ENCODE peak calls at places on chromosomes 3 and 15, in nine cellular contexts. One of them, this sample, is unnamed.
A peak's percentile ranks its signal among the peaks of the same experiment; 100 is the strongest.

GRCh38 chr3:168625477-168625876 is 529.8 kb upstream of the GOLIM4 start:
- DNase-seq in coronary artery: no peak
- DNase-seq in CD8-positive, alpha-beta T cell: no peak
- DNase-seq in body of pancreas: no peak
- DNase-seq in cardiac muscle cell: no peak
- DNase-seq in upper lobe of right lung: no peak
- DNase-seq in fibroblast of pulmonary artery: no peak
- DNase-seq in sigmoid colon: no peak
- DNase-seq in fibroblast of lung: no peak
- DNase-seq in this sample: no peak

GRCh38 chr15:85339976-85340665 is 40.3 kb upstream of the AKAP13 start:
- DNase-seq in coronary artery: no peak
- DNase-seq in CD8-positive, alpha-beta T cell: no peak
- DNase-seq in body of pancreas: no peak
- DNase-seq in cardiac muscle cell: no peak
- DNase-seq in upper lobe of right lung: no peak
- DNase-seq in fibroblast of pulmonary artery: no peak
- DNase-seq in sigmoid colon: no peak
- DNase-seq in fibroblast of lung: peak; percentile 51
- DNase-seq in this sample: peak; percentile 59

GRCh38 chr3:118126751-118127150 is 907.9 kb downstream of the IGSF11 start:
- DNase-seq in coronary artery: no peak
- DNase-seq in CD8-positive, alpha-beta T cell: no peak
- DNase-seq in body of pancreas: no peak
- DNase-seq in cardiac muscle cell: no peak
- DNase-seq in upper lobe of right lung: no peak
- DNase-seq in fibroblast of pulmonary artery: no peak
- DNase-seq in sigmoid colon: no peak
- DNase-seq in fibroblast of lung: no peak
- DNase-seq in this sample: no peak

GRCh38 chr3:189710620-189711388 is 79.6 kb downstream of the TP63 start:
- DNase-seq in coronary artery: no peak
- DNase-seq in CD8-positive, alpha-beta T cell: no peak
- DNase-seq in body of pancreas: peak; percentile 21
- DNase-seq in cardiac muscle cell: no peak
- DNase-seq in upper lobe of right lung: no peak
- DNase-seq in fibroblast of pulmonary artery: peak; percentile 97
- DNase-seq in sigmoid colon: peak; percentile 72
- DNase-seq in fibroblast of lung: peak; percentile 99
- DNase-seq in this sample: peak; percentile 88

GRCh38 chr3:31903686-31904431 is 77.2 kb downstream of the OSBPL10 start:
- DNase-seq in coronary artery: no peak
- DNase-seq in CD8-positive, alpha-beta T cell: no peak
- DNase-seq in body of pancreas: no peak
- DNase-seq in cardiac muscle cell: no peak
- DNase-seq in upper lobe of right lung: no peak
- DNase-seq in fibroblast of pulmonary artery: no peak
- DNase-seq in sigmoid colon: no peak
- DNase-seq in fibroblast of lung: no peak
- DNase-seq in this sample: peak; percentile 73

GRCh38 chr3:192409203-192409837 is 318.0 kb downstream of the FGF12 start:
- DNase-seq in coronary artery: no peak
- DNase-seq in CD8-positive, alpha-beta T cell: no peak
- DNase-seq in body of pancreas: peak; percentile 16
- DNase-seq in cardiac muscle cell: peak; percentile 52
- DNase-seq in upper lobe of right lung: peak; percentile 65
- DNase-seq in fibroblast of pulmonary artery: peak; percentile 16
- DNase-seq in sigmoid colon: peak; percentile 64
- DNase-seq in fibroblast of lung: peak; percentile 62
- DNase-seq in this sample: no peak

GRCh38 chr15:101536875-101537405 is 47.4 kb upstream of the PCSK6 start:
- DNase-seq in coronary artery: peak; percentile 69
- DNase-seq in CD8-positive, alpha-beta T cell: peak; percentile 8
- DNase-seq in body of pancreas: no peak
- DNase-seq in cardiac muscle cell: no peak
- DNase-seq in upper lobe of right lung: no peak
- DNase-seq in fibroblast of pulmonary artery: no peak
- DNase-seq in sigmoid colon: peak; percentile 48
- DNase-seq in fibroblast of lung: no peak
- DNase-seq in this sample: no peak

GRCh38 chr3:54432975-54433374 is 310.6 kb downstream of the CACNA2D3 start:
- DNase-seq in coronary artery: no peak
- DNase-seq in CD8-positive, alpha-beta T cell: no peak
- DNase-seq in body of pancreas: no peak
- DNase-seq in cardiac muscle cell: no peak
- DNase-seq in upper lobe of right lung: no peak
- DNase-seq in fibroblast of pulmonary artery: no peak
- DNase-seq in sigmoid colon: no peak
- DNase-seq in fibroblast of lung: no peak
- DNase-seq in this sample: no peak

GRCh38 chr3:16270855-16271254 is 5.8 kb downstream of the OXNAD1 start:
- DNase-seq in coronary artery: no peak
- DNase-seq in CD8-positive, alpha-beta T cell: no peak
- DNase-seq in body of pancreas: no peak
- DNase-seq in cardiac muscle cell: no peak
- DNase-seq in upper lobe of right lung: no peak
- DNase-seq in fibroblast of pulmonary artery: no peak
- DNase-seq in sigmoid colon: no peak
- DNase-seq in fibroblast of lung: no peak
- DNase-seq in this sample: no peak

GRCh38 chr15:26634319-26634718 is 138.5 kb downstream of the GABRB3 start:
- DNase-seq in coronary artery: no peak
- DNase-seq in CD8-positive, alpha-beta T cell: no peak
- DNase-seq in body of pancreas: no peak
- DNase-seq in cardiac muscle cell: peak; percentile 18
- DNase-seq in upper lobe of right lung: no peak
- DNase-seq in fibroblast of pulmonary artery: no peak
- DNase-seq in sigmoid colon: no peak
- DNase-seq in fibroblast of lung: no peak
- DNase-seq in this sample: no peak

GRCh38 chr3:37377670-37378069 is 203.3 kb upstream of the LRRFIP2 start:
- DNase-seq in coronary artery: no peak
- DNase-seq in CD8-positive, alpha-beta T cell: no peak
- DNase-seq in body of pancreas: no peak
- DNase-seq in cardiac muscle cell: no peak
- DNase-seq in upper lobe of right lung: no peak
- DNase-seq in fibroblast of pulmonary artery: no peak
- DNase-seq in sigmoid colon: no peak
- DNase-seq in fibroblast of lung: no peak
- DNase-seq in this sample: peak; percentile 21

DNA sequence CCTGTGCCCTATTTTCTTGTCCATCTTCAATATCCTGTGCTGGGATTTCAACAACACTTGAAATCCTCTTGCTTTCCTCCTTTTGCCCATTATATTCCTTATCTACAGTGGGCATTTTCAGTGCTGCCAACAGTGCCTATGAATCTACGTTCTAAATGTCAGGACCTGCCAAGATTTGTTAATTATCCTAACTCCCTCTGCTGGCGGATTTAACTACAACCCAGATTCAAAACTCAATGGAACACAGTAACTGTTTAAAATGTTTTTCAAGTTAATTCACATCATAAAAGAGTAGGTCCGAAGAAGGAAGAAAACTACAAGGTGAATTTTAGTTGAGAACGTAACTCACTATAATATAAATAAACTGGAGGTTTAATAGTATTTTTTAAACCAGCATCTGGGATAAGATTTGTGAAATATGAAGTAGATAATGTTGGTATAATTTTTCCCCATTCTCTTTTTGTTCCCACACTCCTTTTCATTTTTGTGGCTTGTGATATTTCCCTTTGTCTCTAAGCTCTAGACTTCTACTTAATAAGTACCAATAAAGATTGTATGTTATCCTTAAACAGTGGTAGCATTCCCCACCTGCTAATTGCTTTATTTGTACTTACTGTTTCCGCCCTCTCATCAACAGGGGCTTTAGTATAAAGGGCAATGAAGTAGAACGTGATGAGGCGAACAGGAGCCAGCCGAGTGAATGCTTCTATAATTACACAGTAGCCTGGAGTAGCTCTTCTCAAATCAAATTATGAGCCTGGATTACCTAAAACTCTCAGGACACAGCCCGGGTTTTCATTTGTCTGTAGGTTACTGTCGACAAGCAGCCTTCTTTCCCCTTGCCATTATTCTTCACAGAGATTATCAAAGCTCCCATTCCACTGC is 302.5 kb upstream of the ATP11B start:
- DNase-seq in coronary artery: no peak
- DNase-seq in CD8-positive, alpha-beta T cell: no peak
- DNase-seq in body of pancreas: no peak
- DNase-seq in cardiac muscle cell: peak; percentile 33
- DNase-seq in upper lobe of right lung: no peak
- DNase-seq in fibroblast of pulmonary artery: peak; percentile 1
- DNase-seq in sigmoid colon: no peak
- DNase-seq in fibroblast of lung: peak; percentile 29
- DNase-seq in this sample: peak; percentile 1
- TF ChIP-seq CTCF in coronary artery: no peak
- TF ChIP-seq CTCF in CD8-positive, alpha-beta T cell: no peak
- TF ChIP-seq CTCF in body of pancreas: peak; percentile 28
- TF ChIP-seq CTCF in cardiac muscle cell: peak; percentile 31
- TF ChIP-seq CTCF in upper lobe of right lung: peak; percentile 34
- TF ChIP-seq CTCF in fibroblast of pulmonary artery: peak; percentile 18
- TF ChIP-seq CTCF in sigmoid colon: no peak
- TF ChIP-seq CTCF in fibroblast of lung: peak; percentile 16
- TF ChIP-seq CTCF in this sample: no peak

DNA sequence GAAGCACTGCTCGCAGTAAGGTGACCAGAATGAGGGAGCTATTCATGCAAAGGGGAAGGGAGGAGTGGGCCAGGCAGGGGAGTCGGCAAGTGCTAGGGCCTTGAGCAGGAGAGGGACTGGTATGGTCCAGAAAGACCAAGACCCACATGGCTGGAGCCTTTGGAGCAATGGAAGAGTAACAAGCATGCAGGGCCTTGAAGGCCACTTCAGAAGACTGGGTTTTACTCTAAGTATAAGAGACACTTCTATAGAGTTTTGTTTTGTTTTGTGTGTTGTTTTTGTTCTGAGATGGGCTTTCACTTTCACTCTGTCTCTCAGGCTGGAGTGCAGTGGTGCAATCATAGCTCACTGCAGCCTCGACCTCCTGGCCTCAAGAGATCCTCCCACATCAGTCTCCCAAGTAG is 42.0 kb downstream of the BFSP2 start:
- DNase-seq in coronary artery: no peak
- DNase-seq in CD8-positive, alpha-beta T cell: peak; percentile 20
- DNase-seq in body of pancreas: no peak
- DNase-seq in cardiac muscle cell: no peak
- DNase-seq in upper lobe of right lung: no peak
- DNase-seq in fibroblast of pulmonary artery: no peak
- DNase-seq in sigmoid colon: no peak
- DNase-seq in fibroblast of lung: no peak
- DNase-seq in this sample: peak; percentile 20
- H3K4me3 ChIP-seq in coronary artery: no peak overlapping the region
- H3K4me3 ChIP-seq in CD8-positive, alpha-beta T cell: peak overlapping the region; percentile 41
- H3K4me3 ChIP-seq in body of pancreas: no peak overlapping the region
- H3K4me3 ChIP-seq in cardiac muscle cell: no peak overlapping the region
- H3K4me3 ChIP-seq in upper lobe of right lung: peak overlapping the region; percentile 14
- H3K4me3 ChIP-seq in fibroblast of pulmonary artery: no peak overlapping the region
- H3K4me3 ChIP-seq in sigmoid colon: no peak overlapping the region
- H3K4me3 ChIP-seq in fibroblast of lung: no peak overlapping the region
- H3K4me3 ChIP-seq in this sample: peak overlapping the region; percentile 17

GRCh38 chr3:69145688-69146087 is 23.3 kb upstream of the LMOD3 start:
- DNase-seq in coronary artery: no peak
- DNase-seq in CD8-positive, alpha-beta T cell: no peak
- DNase-seq in body of pancreas: no peak
- DNase-seq in cardiac muscle cell: no peak
- DNase-seq in upper lobe of right lung: no peak
- DNase-seq in fibroblast of pulmonary artery: no peak
- DNase-seq in sigmoid colon: no peak
- DNase-seq in fibroblast of lung: no peak
- DNase-seq in this sample: no peak
- TF ChIP-seq CTCF in coronary artery: no peak
- TF ChIP-seq CTCF in CD8-positive, alpha-beta T cell: no peak
- TF ChIP-seq CTCF in body of pancreas: no peak
- TF ChIP-seq CTCF in cardiac muscle cell: no peak
- TF ChIP-seq CTCF in upper lobe of right lung: no peak
- TF ChIP-seq CTCF in fibroblast of pulmonary artery: no peak
- TF ChIP-seq CTCF in sigmoid colon: no peak
- TF ChIP-seq CTCF in fibroblast of lung: no peak
- TF ChIP-seq CTCF in this sample: no peak

GRCh38 chr3:42503251-42503924 is 945 bp downstream of the VIPR1 start:
- DNase-seq in coronary artery: no peak
- DNase-seq in CD8-positive, alpha-beta T cell: no peak
- DNase-seq in body of pancreas: no peak
- DNase-seq in cardiac muscle cell: no peak
- DNase-seq in upper lobe of right lung: no peak
- DNase-seq in fibroblast of pulmonary artery: no peak
- DNase-seq in sigmoid colon: peak; percentile 36
- DNase-seq in fibroblast of lung: no peak
- DNase-seq in this sample: no peak
- H3K4me3 ChIP-seq in coronary artery: peak overlapping the region; percentile 66
- H3K4me3 ChIP-seq in CD8-positive, alpha-beta T cell: peak overlapping the region; percentile 95
- H3K4me3 ChIP-seq in body of pancreas: no peak overlapping the region
- H3K4me3 ChIP-seq in cardiac muscle cell: no peak overlapping the region
- H3K4me3 ChIP-seq in upper lobe of right lung: peak overlapping the region; percentile 60
- H3K4me3 ChIP-seq in fibroblast of pulmonary artery: peak overlapping the region; percentile 59
- H3K4me3 ChIP-seq in sigmoid colon: peak overlapping the region; percentile 49
- H3K4me3 ChIP-seq in fibroblast of lung: no peak overlapping the region
- H3K4me3 ChIP-seq in this sample: no peak overlapping the region

GRCh38 chr15:69338535-69339213 is 40.0 kb downstream of the PAQR5 start:
- DNase-seq in coronary artery: no peak
- DNase-seq in CD8-positive, alpha-beta T cell: no peak
- DNase-seq in body of pancreas: no peak
- DNase-seq in cardiac muscle cell: no peak
- DNase-seq in upper lobe of right lung: no peak
- DNase-seq in fibroblast of pulmonary artery: no peak
- DNase-seq in sigmoid colon: no peak
- DNase-seq in fibroblast of lung: peak; percentile 45
- DNase-seq in this sample: no peak
- TF ChIP-seq CTCF in coronary artery: no peak
- TF ChIP-seq CTCF in CD8-positive, alpha-beta T cell: no peak
- TF ChIP-seq CTCF in body of pancreas: no peak
- TF ChIP-seq CTCF in cardiac muscle cell: no peak
- TF ChIP-seq CTCF in upper lobe of right lung: no peak
- TF ChIP-seq CTCF in fibroblast of pulmonary artery: no peak
- TF ChIP-seq CTCF in sigmoid colon: no peak
- TF ChIP-seq CTCF in fibroblast of lung: no peak
- TF ChIP-seq CTCF in this sample: no peak

DNA sequence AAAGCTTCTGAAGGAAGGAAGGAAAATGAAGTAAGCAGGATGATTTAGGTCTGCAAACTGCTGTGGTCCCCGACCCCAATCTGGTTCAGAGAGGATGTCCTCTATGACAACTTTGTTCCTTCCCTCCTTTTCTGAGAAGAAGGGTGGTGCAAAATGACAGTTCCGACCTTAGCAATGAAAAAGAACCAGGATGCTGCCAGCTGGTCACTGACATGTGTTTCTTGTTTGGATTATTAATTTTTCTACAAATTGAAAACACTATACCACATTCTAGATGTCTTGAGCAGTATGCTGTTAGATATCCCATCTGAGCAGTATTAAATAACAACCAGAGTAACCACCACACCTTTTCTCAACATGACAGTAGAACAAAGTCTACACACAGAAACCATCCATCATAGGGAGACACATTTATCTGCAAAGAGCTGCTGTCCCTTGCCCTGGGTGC is 27.5 kb downstream of the CDCP1 start:
- DNase-seq in coronary artery: no peak
- DNase-seq in CD8-positive, alpha-beta T cell: no peak
- DNase-seq in body of pancreas: no peak
- DNase-seq in cardiac muscle cell: no peak
- DNase-seq in upper lobe of right lung: no peak
- DNase-seq in fibroblast of pulmonary artery: no peak
- DNase-seq in sigmoid colon: no peak
- DNase-seq in fibroblast of lung: no peak
- DNase-seq in this sample: no peak
- H3K4me3 ChIP-seq in coronary artery: no peak overlapping the region
- H3K4me3 ChIP-seq in CD8-positive, alpha-beta T cell: no peak overlapping the region
- H3K4me3 ChIP-seq in body of pancreas: no peak overlapping the region
- H3K4me3 ChIP-seq in cardiac muscle cell: no peak overlapping the region
- H3K4me3 ChIP-seq in upper lobe of right lung: no peak overlapping the region
- H3K4me3 ChIP-seq in fibroblast of pulmonary artery: no peak overlapping the region
- H3K4me3 ChIP-seq in sigmoid colon: no peak overlapping the region
- H3K4me3 ChIP-seq in fibroblast of lung: no peak overlapping the region
- H3K4me3 ChIP-seq in this sample: no peak overlapping the region